ENCODE peak calls at places on chromosomes 4 and X, in ten cellular contexts. One of them, this sample, is unnamed.

GRCh38 chrX:68633981-68634380 is 13.5 kb upstream of the STARD8 start:
- DNase-seq in activated B cell treated with CpG ODN at 0.5 μM for 24 hours: no peak
- DNase-seq in fibroblast of mammary gland: no peak
- DNase-seq in AG04450: no peak
- DNase-seq in neural progenitor cell: no peak
- DNase-seq in lower lobe of right lung: no peak
- DNase-seq in cardiac fibroblast: no peak
- DNase-seq in H9: no peak
- DNase-seq in upper lobe of right lung: no peak
- DNase-seq in foreskin fibroblast: no peak
- DNase-seq in this sample: no peak

GRCh38 chr4:128444544-128445302 is 157.1 kb upstream of the PGRMC2 start:
- DNase-seq in activated B cell treated with CpG ODN at 0.5 μM for 24 hours: no peak
- DNase-seq in fibroblast of mammary gland: no peak
- DNase-seq in AG04450: no peak
- DNase-seq in neural progenitor cell: no peak
- DNase-seq in lower lobe of right lung: no peak
- DNase-seq in cardiac fibroblast: no peak
- DNase-seq in H9: no peak
- DNase-seq in upper lobe of right lung: no peak
- DNase-seq in foreskin fibroblast: no peak
- DNase-seq in this sample: no peak

GRCh38 chr4:145427221-145427620 is 54.4 kb upstream of the SMAD1 start:
- DNase-seq in activated B cell treated with CpG ODN at 0.5 μM for 24 hours: no peak
- DNase-seq in fibroblast of mammary gland: no peak
- DNase-seq in AG04450: no peak
- DNase-seq in neural progenitor cell: no peak
- DNase-seq in lower lobe of right lung: no peak
- DNase-seq in cardiac fibroblast: no peak
- DNase-seq in H9: no peak
- DNase-seq in upper lobe of right lung: no peak
- DNase-seq in foreskin fibroblast: no peak
- DNase-seq in this sample: no peak

GRCh38 chr4:119016636-119017035 is 119.0 kb upstream of the MYOZ2 start:
- DNase-seq in activated B cell treated with CpG ODN at 0.5 μM for 24 hours: no peak
- DNase-seq in fibroblast of mammary gland: peak
- DNase-seq in AG04450: peak
- DNase-seq in neural progenitor cell: no peak
- DNase-seq in lower lobe of right lung: no peak
- DNase-seq in cardiac fibroblast: peak
- DNase-seq in H9: no peak
- DNase-seq in upper lobe of right lung: no peak
- DNase-seq in foreskin fibroblast: peak
- DNase-seq in this sample: no peak

GRCh38 chrX:110462957-110463356 is 104.3 kb downstream of the RTL9 start:
- DNase-seq in activated B cell treated with CpG ODN at 0.5 μM for 24 hours: no peak
- DNase-seq in fibroblast of mammary gland: peak
- DNase-seq in AG04450: no peak
- DNase-seq in neural progenitor cell: no peak
- DNase-seq in lower lobe of right lung: no peak
- DNase-seq in cardiac fibroblast: no peak
- DNase-seq in H9: no peak
- DNase-seq in upper lobe of right lung: no peak
- DNase-seq in foreskin fibroblast: no peak
- DNase-seq in this sample: no peak

GRCh38 chr4:8818063-8818881 is 53.4 kb downstream of the HMX1 start:
- DNase-seq in activated B cell treated with CpG ODN at 0.5 μM for 24 hours: no peak
- DNase-seq in fibroblast of mammary gland: no peak
- DNase-seq in AG04450: no peak
- DNase-seq in neural progenitor cell: peak
- DNase-seq in lower lobe of right lung: peak
- DNase-seq in cardiac fibroblast: no peak
- DNase-seq in H9: peak
- DNase-seq in upper lobe of right lung: peak
- DNase-seq in foreskin fibroblast: no peak
- DNase-seq in this sample: peak

GRCh38 chrX:154750301-154751120 is at the start of gene GAB3:
- DNase-seq in activated B cell treated with CpG ODN at 0.5 μM for 24 hours: peak
- DNase-seq in fibroblast of mammary gland: no peak
- DNase-seq in AG04450: no peak
- DNase-seq in neural progenitor cell: peak
- DNase-seq in lower lobe of right lung: peak
- DNase-seq in cardiac fibroblast: peak
- DNase-seq in H9: no peak
- DNase-seq in upper lobe of right lung: peak
- DNase-seq in foreskin fibroblast: no peak
- DNase-seq in this sample: no peak

GRCh38 chrX:100447563-100448397 is 37.7 kb upstream of the PCDH19 start:
- DNase-seq in activated B cell treated with CpG ODN at 0.5 μM for 24 hours: no peak
- DNase-seq in fibroblast of mammary gland: peak
- DNase-seq in AG04450: no peak
- DNase-seq in neural progenitor cell: peak
- DNase-seq in lower lobe of right lung: no peak
- DNase-seq in cardiac fibroblast: peak
- DNase-seq in H9: peak
- DNase-seq in upper lobe of right lung: no peak
- DNase-seq in foreskin fibroblast: peak
- DNase-seq in this sample: no peak

GRCh38 chr4:98573791-98574190 is 84.6 kb downstream of the TSPAN5 start:
- DNase-seq in activated B cell treated with CpG ODN at 0.5 μM for 24 hours: no peak
- DNase-seq in fibroblast of mammary gland: no peak
- DNase-seq in AG04450: no peak
- DNase-seq in neural progenitor cell: no peak
- DNase-seq in lower lobe of right lung: no peak
- DNase-seq in cardiac fibroblast: no peak
- DNase-seq in H9: no peak
- DNase-seq in upper lobe of right lung: no peak
- DNase-seq in foreskin fibroblast: no peak
- DNase-seq in this sample: no peak

GRCh38 chrX:150647331-150647730 is 45.9 kb upstream of the MTMR1 start:
- DNase-seq in activated B cell treated with CpG ODN at 0.5 μM for 24 hours: no peak
- DNase-seq in fibroblast of mammary gland: no peak
- DNase-seq in AG04450: no peak
- DNase-seq in neural progenitor cell: no peak
- DNase-seq in lower lobe of right lung: no peak
- DNase-seq in cardiac fibroblast: no peak
- DNase-seq in H9: no peak
- DNase-seq in upper lobe of right lung: no peak
- DNase-seq in foreskin fibroblast: no peak
- DNase-seq in this sample: no peak

DNA sequence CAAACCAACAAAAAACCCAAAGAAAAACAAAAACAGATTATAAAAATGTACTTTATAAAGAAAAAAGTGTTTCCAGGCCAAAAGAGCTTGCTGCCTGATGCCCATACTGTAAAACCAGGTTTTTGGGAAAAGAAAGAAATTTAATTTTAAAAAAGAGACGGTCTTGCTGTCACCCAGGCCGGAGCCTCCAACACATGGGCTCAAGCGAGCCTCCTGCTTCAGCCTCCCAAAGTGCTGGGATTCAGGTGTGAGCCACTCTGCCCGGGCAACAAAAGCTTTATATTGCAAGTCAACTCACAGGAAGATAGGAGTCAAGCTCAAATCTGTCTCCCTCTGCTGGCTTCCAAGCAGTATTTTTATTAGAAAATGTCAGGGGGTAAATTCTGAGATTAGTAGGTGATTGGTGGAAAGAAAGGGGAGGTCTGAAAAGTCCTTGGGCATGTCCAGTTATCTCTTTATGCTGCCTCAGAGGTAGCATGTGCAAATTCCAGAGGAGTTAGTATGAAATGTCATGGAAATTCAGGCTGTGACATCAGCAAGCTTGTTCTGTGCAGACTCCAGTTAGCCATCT is 39.4 kb downstream of the MGST2 start:
- DNase-seq in activated B cell treated with CpG ODN at 0.5 μM for 24 hours: no peak
- DNase-seq in fibroblast of mammary gland: peak
- DNase-seq in AG04450: no peak
- DNase-seq in neural progenitor cell: no peak
- DNase-seq in lower lobe of right lung: no peak
- DNase-seq in cardiac fibroblast: peak
- DNase-seq in H9: no peak
- DNase-seq in upper lobe of right lung: no peak
- DNase-seq in foreskin fibroblast: no peak
- DNase-seq in this sample: no peak
- TF ChIP-seq CTCF in activated B cell treated with CpG ODN at 0.5 μM for 24 hours: no peak
- TF ChIP-seq CTCF in fibroblast of mammary gland: peak
- TF ChIP-seq CTCF in AG04450: peak
- TF ChIP-seq CTCF in neural progenitor cell: peak
- TF ChIP-seq CTCF in lower lobe of right lung: no peak
- TF ChIP-seq CTCF in cardiac fibroblast: peak
- TF ChIP-seq CTCF in H9: peak
- TF ChIP-seq CTCF in upper lobe of right lung: peak
- TF ChIP-seq CTCF in foreskin fibroblast: no peak
- TF ChIP-seq CTCF in this sample: peak

GRCh38 chr4:115548123-115548522 is 434.7 kb upstream of the NDST4 start:
- DNase-seq in activated B cell treated with CpG ODN at 0.5 μM for 24 hours: no peak
- DNase-seq in fibroblast of mammary gland: no peak
- DNase-seq in AG04450: no peak
- DNase-seq in neural progenitor cell: no peak
- DNase-seq in lower lobe of right lung: no peak
- DNase-seq in cardiac fibroblast: no peak
- DNase-seq in H9: no peak
- DNase-seq in upper lobe of right lung: no peak
- DNase-seq in foreskin fibroblast: no peak
- DNase-seq in this sample: no peak
- TF ChIP-seq CTCF in activated B cell treated with CpG ODN at 0.5 μM for 24 hours: no peak
- TF ChIP-seq CTCF in fibroblast of mammary gland: no peak
- TF ChIP-seq CTCF in AG04450: no peak
- TF ChIP-seq CTCF in neural progenitor cell: no peak
- TF ChIP-seq CTCF in lower lobe of right lung: no peak
- TF ChIP-seq CTCF in cardiac fibroblast: no peak
- TF ChIP-seq CTCF in H9: no peak
- TF ChIP-seq CTCF in upper lobe of right lung: no peak
- TF ChIP-seq CTCF in foreskin fibroblast: no peak
- TF ChIP-seq CTCF in this sample: no peak

DNA sequence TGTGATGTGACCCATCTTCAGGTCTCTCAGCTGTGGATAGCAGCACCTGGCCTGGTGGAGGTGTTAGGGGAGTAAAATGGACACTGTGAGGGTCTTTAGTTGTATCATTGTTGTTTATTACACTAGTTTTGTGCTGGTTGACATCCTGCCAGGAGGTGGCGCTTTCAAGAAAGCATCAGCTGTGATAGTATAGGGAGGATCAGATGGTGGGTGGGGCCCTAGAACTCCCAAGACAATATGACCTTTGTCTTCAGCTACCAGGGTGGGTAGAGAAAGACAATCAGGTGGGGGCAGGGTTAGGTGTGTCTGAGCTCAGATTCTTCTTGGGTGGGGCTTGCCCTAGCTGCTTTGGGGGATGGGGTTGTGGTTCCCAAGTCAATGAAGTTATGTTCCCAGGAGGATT is 162.8 kb downstream of the PPP1R2C start:
- DNase-seq in activated B cell treated with CpG ODN at 0.5 μM for 24 hours: no peak
- DNase-seq in fibroblast of mammary gland: peak
- DNase-seq in AG04450: no peak
- DNase-seq in neural progenitor cell: peak
- DNase-seq in lower lobe of right lung: no peak
- DNase-seq in cardiac fibroblast: no peak
- DNase-seq in H9: peak
- DNase-seq in upper lobe of right lung: no peak
- DNase-seq in foreskin fibroblast: no peak
- DNase-seq in this sample: no peak
- TF ChIP-seq CTCF in activated B cell treated with CpG ODN at 0.5 μM for 24 hours: no peak
- TF ChIP-seq CTCF in fibroblast of mammary gland: peak
- TF ChIP-seq CTCF in AG04450: no peak
- TF ChIP-seq CTCF in neural progenitor cell: peak
- TF ChIP-seq CTCF in lower lobe of right lung: no peak
- TF ChIP-seq CTCF in cardiac fibroblast: no peak
- TF ChIP-seq CTCF in H9: peak
- TF ChIP-seq CTCF in upper lobe of right lung: no peak
- TF ChIP-seq CTCF in foreskin fibroblast: peak
- TF ChIP-seq CTCF in this sample: no peak

GRCh38 chr4:113957961-113958360 is 21.5 kb downstream of the ARSJ start:
- DNase-seq in activated B cell treated with CpG ODN at 0.5 μM for 24 hours: no peak
- DNase-seq in fibroblast of mammary gland: no peak
- DNase-seq in AG04450: peak
- DNase-seq in neural progenitor cell: no peak
- DNase-seq in lower lobe of right lung: no peak
- DNase-seq in cardiac fibroblast: no peak
- DNase-seq in H9: no peak
- DNase-seq in upper lobe of right lung: no peak
- DNase-seq in foreskin fibroblast: no peak
- DNase-seq in this sample: no peak

GRCh38 chr4:113955948-113956347 is 23.5 kb downstream of the ARSJ start:
- DNase-seq in activated B cell treated with CpG ODN at 0.5 μM for 24 hours: no peak
- DNase-seq in fibroblast of mammary gland: no peak
- DNase-seq in AG04450: no peak
- DNase-seq in neural progenitor cell: no peak
- DNase-seq in lower lobe of right lung: no peak
- DNase-seq in cardiac fibroblast: no peak
- DNase-seq in H9: no peak
- DNase-seq in upper lobe of right lung: no peak
- DNase-seq in foreskin fibroblast: no peak
- DNase-seq in this sample: no peak

GRCh38 chr4:113960684-113961321 is 18.6 kb downstream of the ARSJ start:
- DNase-seq in activated B cell treated with CpG ODN at 0.5 μM for 24 hours: no peak
- DNase-seq in fibroblast of mammary gland: no peak
- DNase-seq in AG04450: no peak
- DNase-seq in neural progenitor cell: no peak
- DNase-seq in lower lobe of right lung: no peak
- DNase-seq in cardiac fibroblast: no peak
- DNase-seq in H9: no peak
- DNase-seq in upper lobe of right lung: no peak
- DNase-seq in foreskin fibroblast: no peak
- DNase-seq in this sample: no peak

GRCh38 chr4:113961322-113961698 is 18.1 kb downstream of the ARSJ start:
- DNase-seq in activated B cell treated with CpG ODN at 0.5 μM for 24 hours: no peak
- DNase-seq in fibroblast of mammary gland: peak
- DNase-seq in AG04450: peak
- DNase-seq in neural progenitor cell: no peak
- DNase-seq in lower lobe of right lung: no peak
- DNase-seq in cardiac fibroblast: peak
- DNase-seq in H9: no peak
- DNase-seq in upper lobe of right lung: no peak
- DNase-seq in foreskin fibroblast: peak
- DNase-seq in this sample: no peak

DNA sequence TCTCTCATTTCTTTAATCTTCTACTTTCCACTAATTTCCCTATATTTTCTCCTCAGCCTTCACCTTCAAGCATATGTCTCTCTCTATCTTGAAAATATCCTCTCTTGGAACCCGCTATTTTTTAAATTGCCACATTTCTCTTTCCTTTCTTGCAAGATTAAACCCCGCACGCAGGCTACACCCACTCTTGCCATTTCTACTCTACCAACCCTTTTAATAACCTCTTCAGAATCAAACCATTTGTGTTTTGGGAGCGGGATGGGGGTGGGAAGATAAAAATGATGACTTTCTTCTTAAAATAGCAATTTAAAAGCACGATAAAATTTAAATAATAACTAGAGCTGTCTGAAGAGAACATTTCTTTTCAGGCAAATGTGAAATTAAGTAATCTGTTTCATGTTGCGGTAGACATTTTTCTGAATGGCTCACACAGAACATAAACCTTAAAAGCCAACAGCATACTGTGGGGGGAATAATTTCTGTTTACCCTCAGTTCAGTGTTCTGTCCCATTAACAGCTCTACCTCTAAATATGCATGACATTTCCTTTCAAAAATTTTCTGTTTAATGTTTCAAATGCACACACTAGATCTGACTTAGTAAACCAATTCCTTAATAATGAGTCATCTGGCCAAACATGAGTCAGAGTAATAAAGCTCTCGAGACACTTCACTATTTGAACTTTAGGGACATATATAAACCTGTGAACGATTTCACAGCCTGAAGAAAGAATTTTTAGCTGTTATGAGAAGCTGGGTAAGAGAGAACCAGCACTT is 20.5 kb downstream of the ARSJ start:
- DNase-seq in activated B cell treated with CpG ODN at 0.5 μM for 24 hours: no peak
- DNase-seq in fibroblast of mammary gland: peak
- DNase-seq in AG04450: peak
- DNase-seq in neural progenitor cell: no peak
- DNase-seq in lower lobe of right lung: no peak
- DNase-seq in cardiac fibroblast: peak
- DNase-seq in H9: no peak
- DNase-seq in upper lobe of right lung: no peak
- DNase-seq in foreskin fibroblast: peak
- DNase-seq in this sample: no peak
- TF ChIP-seq CTCF in activated B cell treated with CpG ODN at 0.5 μM for 24 hours: no peak
- TF ChIP-seq CTCF in fibroblast of mammary gland: no peak
- TF ChIP-seq CTCF in AG04450: no peak
- TF ChIP-seq CTCF in neural progenitor cell: no peak
- TF ChIP-seq CTCF in lower lobe of right lung: no peak
- TF ChIP-seq CTCF in cardiac fibroblast: no peak
- TF ChIP-seq CTCF in H9: no peak
- TF ChIP-seq CTCF in upper lobe of right lung: no peak
- TF ChIP-seq CTCF in foreskin fibroblast: no peak
- TF ChIP-seq CTCF in this sample: no peak

This sample was measured in chondrocyte.